ENCODE peak calls at places on chromosome 2, in seven cellular contexts. I is GM12865, M is endodermal cell, F is IMR-90, S is fibroblast of the aortic adventitia, V is kidney epithelial cell, C is upper lobe of right lung. O is an unnamed sample.

GRCh38 chr2:2657121-2657962 is 326.3 kb upstream of the MYT1L start:
- DNase-seq in I (no peak), M (no peak), F (no peak), S (no peak), V (no peak), C (no peak), O (no peak)

GRCh38 chr2:72108121-72108520 is 39.5 kb downstream of the CYP26B1 start:
- DNase-seq in I (no peak), M (no peak), F (peak), S (peak), V (no peak), C (no peak), O (no peak)

GRCh38 chr2:186256540-186256939 is 229.5 kb upstream of the ZC3H15 start:
- DNase-seq in I (peak), M (no peak), F (peak), S (peak), V (peak), C (no peak), O (peak)

GRCh38 chr2:234949762-234950434 is 1.9 kb upstream of the SH3BP4 start:
- DNase-seq in I (no peak), M (peak), F (peak), S (peak), V (peak), C (no peak), O (peak)

GRCh38 chr2:186459009-186459408 is 27.1 kb upstream of the ZC3H15 start:
- DNase-seq in I (peak), M (no peak), F (peak), S (peak), V (no peak), C (no peak), O (peak)

GRCh38 chr2:74181739-74182138 is 3.1 kb upstream of the MOB1A start:
- DNase-seq in I (peak), M (no peak), F (no peak), S (no peak), V (no peak), C (no peak), O (peak)

GRCh38 chr2:202613479-202613878 is 21.3 kb upstream of the FAM117B start:
- DNase-seq in I (no peak), M (no peak), F (no peak), S (no peak), V (no peak), C (no peak), O (no peak)

GRCh38 chr2:179909845-179910734 is 48.7 kb upstream of the ZNF385B start:
- DNase-seq in I (no peak), M (no peak), F (no peak), S (no peak), V (no peak), C (no peak), O (no peak)

GRCh38 chr2:25336446-25336845 is 5.3 kb downstream of the DNMT3A start:
- DNase-seq in I (no peak), M (no peak), F (no peak), S (no peak), V (no peak), C (no peak), O (no peak)

GRCh38 chr2:196925445-196925767 is 1.1 kb downstream of the PGAP1 start:
- DNase-seq in I (no peak), M (no peak), F (no peak), S (no peak), V (no peak), C (no peak), O (peak)

GRCh38 chr2:98476192-98476868 is 31.7 kb downstream of the INPP4A start:
- DNase-seq in I (peak), M (no peak), F (peak), S (no peak), V (no peak), C (no peak), O (no peak)

GRCh38 chr2:199339826-199340605 is 117.7 kb downstream of the SATB2 start:
- DNase-seq in I (no peak), M (no peak), F (peak), S (peak), V (no peak), C (no peak), O (peak)

GRCh38 chr2:232432598-232433184 is 23.3 kb upstream of the ALPI start:
- DNase-seq in I (no peak), M (peak), F (no peak), S (no peak), V (no peak), C (peak), O (no peak)

GRCh38 chr2:211347328-211347727 is 790.9 kb downstream of the CPS1 start:
- DNase-seq in I (peak), M (peak), F (no peak), S (no peak), V (no peak), C (no peak), O (no peak)

DNA sequence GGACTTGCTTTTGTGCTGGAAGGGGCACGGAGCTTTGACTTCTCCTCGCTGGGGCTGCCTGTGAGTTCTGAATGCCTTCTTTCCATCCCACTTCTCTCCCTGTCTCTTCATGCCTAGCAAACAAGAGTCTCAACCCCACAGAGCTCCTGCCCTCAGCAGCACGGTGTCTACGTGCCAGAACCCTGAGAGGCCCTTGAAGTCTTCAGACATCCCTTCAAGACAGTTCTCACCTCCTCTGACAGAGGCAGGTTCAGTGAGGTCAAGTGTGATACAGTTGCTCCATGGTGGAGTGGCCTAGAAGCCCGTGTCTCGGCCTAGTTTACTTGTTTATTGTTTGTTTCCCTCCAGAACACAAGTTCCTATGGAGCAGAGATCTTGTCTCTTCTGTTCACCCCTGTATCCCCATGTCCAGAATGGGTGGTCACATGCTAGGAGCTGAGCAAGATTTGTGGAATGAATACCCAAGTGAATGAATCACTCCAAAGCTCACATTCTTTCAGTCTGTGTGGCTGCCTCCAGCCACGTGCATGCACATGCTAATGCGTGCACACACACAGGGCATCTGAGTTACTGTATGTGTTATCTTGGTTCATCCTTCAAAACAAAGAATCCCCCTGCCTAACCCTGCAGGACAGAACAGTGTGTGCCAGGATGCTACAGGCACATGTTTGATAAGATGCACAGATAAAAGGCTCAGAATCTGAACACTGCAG is 391.7 kb downstream of the NBAS start:
- DNase-seq in I (no peak), M (no peak), F (peak), S (peak), V (peak), C (no peak), O (peak)
- TF ChIP-seq CTCF in I (no peak), M (no peak), F (no peak), S (no peak), V (no peak), C (no peak), O (no peak)

GRCh38 chr2:79935771-79936657 is 368.5 kb downstream of the LRRTM1 start:
- DNase-seq in I (peak), M (peak), F (peak), S (peak), V (no peak), C (no peak), O (peak)
- H3K4me3 ChIP-seq in I (no peak), M (peak), F (no peak), S (no peak), V (no peak), C (no peak), O (no peak)

DNA sequence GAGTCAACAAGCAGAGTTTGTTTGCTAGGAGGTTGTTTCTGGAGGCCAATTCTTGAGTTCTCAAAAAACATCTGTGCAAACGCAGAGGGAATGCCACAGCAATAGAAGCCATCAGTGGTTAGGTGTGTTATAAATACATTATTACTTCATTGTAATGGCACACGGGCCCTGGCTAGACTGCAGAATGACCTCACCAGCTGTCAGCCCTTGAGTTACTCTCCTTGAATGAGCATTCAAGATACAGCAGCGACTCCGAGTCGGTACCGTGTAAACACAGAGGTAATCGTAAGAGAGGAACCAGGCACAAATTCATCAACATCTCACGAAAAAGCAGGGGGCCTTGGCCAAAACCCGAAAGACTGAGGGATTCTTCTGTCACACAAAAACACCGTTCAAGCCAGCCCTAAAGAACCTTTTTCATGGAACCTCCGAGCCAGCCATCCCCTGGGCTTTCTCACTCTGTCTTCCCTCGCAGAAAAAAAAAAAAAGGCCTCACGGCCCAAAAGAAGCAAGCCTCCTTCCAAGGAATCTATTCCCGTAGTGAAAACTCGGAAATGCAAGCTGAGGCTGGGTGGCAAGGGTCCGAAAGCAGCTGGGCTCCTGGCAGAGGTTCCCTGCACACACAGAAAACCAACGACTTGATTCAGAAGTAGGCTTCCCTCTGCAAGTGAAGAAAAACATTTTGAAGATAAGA is 133.7 kb upstream of the MEIS1 start:
- DNase-seq in I (no peak), M (no peak), F (peak), S (peak), V (no peak), C (no peak), O (peak)
- TF ChIP-seq CTCF in I (no peak), M (no peak), F (no peak), S (no peak), V (no peak), C (no peak), O (no peak)

GRCh38 chr2:190651413-190651812 is 2.5 kb downstream of the NAB1 start:
- DNase-seq in I (no peak), M (no peak), F (no peak), S (no peak), V (no peak), C (no peak), O (no peak)
- H3K4me3 ChIP-seq in I (peak), M (no peak), F (no peak), S (peak), V (no peak), C (no peak), O (peak)

GRCh38 chr2:127437781-127438726 is 19.8 kb downstream of the PROC start:
- DNase-seq in I (no peak), M (peak), F (no peak), S (no peak), V (no peak), C (peak), O (no peak)
- TF ChIP-seq CTCF in I (no peak), M (no peak), F (no peak), S (no peak), V (no peak), C (no peak), O (no peak)